ENCODE peak calls at places on chromosomes 5 and 9, in five cellular contexts. X is stimulated activated CD4-positive, alpha-beta T cell treated with anti-CD3 and anti-CD28 coated beads, Interleukin-2, amount 100 ng/mL, for 48 hours; P is substantia nigra; O is SW 1271; D is NCI-H1417. U is an unnamed sample.

GRCh38 chr9:4137234-4137633 is 162.6 kb downstream of the GLIS3 start:
- DNase-seq in X (no peak), P (no peak), O (peak), D (no peak), U (no peak)

GRCh38 chr5:151911011-151911410 is 13.6 kb downstream of the GLRA1 start:
- DNase-seq in X (no peak), P (no peak), O (no peak), D (no peak), U (no peak)

GRCh38 chr5:67900515-67900914 is 315.0 kb upstream of the PIK3R1 start:
- DNase-seq in X (no peak), P (no peak), O (no peak), D (no peak), U (no peak)

GRCh38 chr5:62327627-62328026 is 21.6 kb downstream of the KIF2A start:
- DNase-seq in X (no peak), P (no peak), O (no peak), D (no peak), U (no peak)

GRCh38 chr9:72996684-72997314 is 43.9 kb upstream of the ALDH1A1 start:
- DNase-seq in X (no peak), P (no peak), O (no peak), D (no peak), U (no peak)

GRCh38 chr9:89171693-89172092 is 6.9 kb downstream of the SHC3 start:
- DNase-seq in X (no peak), P (no peak), O (no peak), D (no peak), U (no peak)

GRCh38 chr5:38022621-38023020 is 182.8 kb upstream of the GDNF start:
- DNase-seq in X (no peak), P (no peak), O (no peak), D (peak), U (no peak)

GRCh38 chr9:82781965-82782392 is 281.0 kb downstream of the RASEF start:
- DNase-seq in X (no peak), P (no peak), O (no peak), D (no peak), U (no peak)

GRCh38 chr5:84162695-84163094 is 222.0 kb downstream of the EDIL3 start:
- DNase-seq in X (no peak), P (no peak), O (no peak), D (no peak), U (no peak)

GRCh38 chr9:124635285-124635684 is 128.1 kb upstream of the NR5A1 start:
- DNase-seq in X (no peak), P (no peak), O (no peak), D (no peak), U (no peak)

U was measured in GM18507.